ENCODE peak calls at places on chromosomes 16 and 17, in seven cellular contexts. One of them, this sample, is unnamed.

GRCh38 chr17:10048951-10049350 is 143.9 kb upstream of the RCVRN start:
- DNase-seq in A549: no peak
- DNase-seq in BE2C: no peak
- DNase-seq in mucosa of descending colon: no peak
- DNase-seq in CD8-positive, alpha-beta memory T cell: no peak
- DNase-seq in tibial artery: no peak
- DNase-seq in prostate gland: no peak
- DNase-seq in this sample: no peak

GRCh38 chr16:3938843-3939624 is 58.5 kb upstream of the CREBBP start:
- DNase-seq in tibial artery: no peak
- DNase-seq in mucosa of descending colon: no peak
- DNase-seq in BE2C: peak; percentile 83
- DNase-seq in A549: peak; percentile 86
- DNase-seq in prostate gland: no peak
- DNase-seq in CD8-positive, alpha-beta memory T cell: peak; percentile 50
- DNase-seq in this sample: peak; percentile 95

GRCh38 chr16:46911038-46911437 is 26.9 kb downstream of the GPT2 start:
- DNase-seq in A549: no peak
- DNase-seq in mucosa of descending colon: no peak
- DNase-seq in prostate gland: no peak
- DNase-seq in CD8-positive, alpha-beta memory T cell: no peak
- DNase-seq in tibial artery: no peak
- DNase-seq in BE2C: no peak
- DNase-seq in this sample: no peak

GRCh38 chr16:2910441-2910840 is 1.3 kb upstream of the FLYWCH1 start:
- DNase-seq in A549: no peak
- DNase-seq in CD8-positive, alpha-beta memory T cell: no peak
- DNase-seq in prostate gland: no peak
- DNase-seq in BE2C: no peak
- DNase-seq in tibial artery: no peak
- DNase-seq in mucosa of descending colon: no peak
- DNase-seq in this sample: no peak

GRCh38 chr17:7854078-7854777 is 638 bp upstream of the TMEM88 start:
- DNase-seq in mucosa of descending colon: peak; percentile 65
- DNase-seq in BE2C: no peak
- DNase-seq in CD8-positive, alpha-beta memory T cell: no peak
- DNase-seq in tibial artery: no peak
- DNase-seq in A549: no peak
- DNase-seq in prostate gland: no peak
- DNase-seq in this sample: peak; percentile 68

GRCh38 chr16:17313085-17313611 is 157.6 kb downstream of the XYLT1 start:
- DNase-seq in CD8-positive, alpha-beta memory T cell: no peak
- DNase-seq in mucosa of descending colon: peak; percentile 65
- DNase-seq in tibial artery: peak; percentile 47
- DNase-seq in BE2C: peak; percentile 82
- DNase-seq in prostate gland: peak; percentile 73
- DNase-seq in A549: no peak
- DNase-seq in this sample: no peak

GRCh38 chr16:50304467-50305440 is 38.4 kb downstream of the ADCY7 start:
- DNase-seq in tibial artery: no peak
- DNase-seq in A549: no peak
- DNase-seq in BE2C: no peak
- DNase-seq in mucosa of descending colon: no peak
- DNase-seq in CD8-positive, alpha-beta memory T cell: no peak
- DNase-seq in prostate gland: no peak
- DNase-seq in this sample: peak; percentile 36

GRCh38 chr17:55632236-55632635 is 90.4 kb downstream of the TMEM100 start:
- DNase-seq in tibial artery: no peak
- DNase-seq in mucosa of descending colon: no peak
- DNase-seq in CD8-positive, alpha-beta memory T cell: no peak
- DNase-seq in A549: no peak
- DNase-seq in BE2C: no peak
- DNase-seq in prostate gland: no peak
- DNase-seq in this sample: no peak

GRCh38 chr17:35087731-35088646 is 24.5 kb upstream of the RFFL start:
- DNase-seq in CD8-positive, alpha-beta memory T cell: peak; percentile 26
- DNase-seq in prostate gland: peak; percentile 54
- DNase-seq in A549: no peak
- DNase-seq in mucosa of descending colon: peak; percentile 79
- DNase-seq in BE2C: peak; percentile 42
- DNase-seq in tibial artery: peak; percentile 57
- DNase-seq in this sample: peak; percentile 87

GRCh38 chr17:77320046-77320445 is 179.3 kb downstream of the SEC14L1 start:
- DNase-seq in prostate gland: no peak
- DNase-seq in mucosa of descending colon: no peak
- DNase-seq in A549: no peak
- DNase-seq in tibial artery: peak; percentile 63
- DNase-seq in CD8-positive, alpha-beta memory T cell: no peak
- DNase-seq in BE2C: no peak
- DNase-seq in this sample: peak; percentile 45

GRCh38 chr17:82900741-82901140 is 60.9 kb upstream of the ZNF750 start:
- DNase-seq in prostate gland: no peak
- DNase-seq in A549: no peak
- DNase-seq in BE2C: no peak
- DNase-seq in CD8-positive, alpha-beta memory T cell: no peak
- DNase-seq in tibial artery: no peak
- DNase-seq in mucosa of descending colon: no peak
- DNase-seq in this sample: no peak

GRCh38 chr17:29588561-29589411 is 662 bp downstream of the GIT1 start:
- DNase-seq in BE2C: no peak
- DNase-seq in mucosa of descending colon: peak; percentile 71
- DNase-seq in prostate gland: no peak
- DNase-seq in tibial artery: no peak
- DNase-seq in CD8-positive, alpha-beta memory T cell: peak; percentile 61
- DNase-seq in A549: peak; percentile 70
- DNase-seq in this sample: peak; percentile 86

GRCh38 chr16:17160285-17160854 is 310.4 kb downstream of the XYLT1 start:
- DNase-seq in BE2C: peak; percentile 19
- DNase-seq in prostate gland: no peak
- DNase-seq in mucosa of descending colon: no peak
- DNase-seq in CD8-positive, alpha-beta memory T cell: no peak
- DNase-seq in A549: no peak
- DNase-seq in tibial artery: no peak
- DNase-seq in this sample: no peak

GRCh38 chr17:42536372-42537155 is 523 bp downstream of the NAGLU start:
- DNase-seq in prostate gland: peak; percentile 76
- DNase-seq in BE2C: peak; percentile 89
- DNase-seq in mucosa of descending colon: peak; percentile 93
- DNase-seq in tibial artery: peak; percentile 83
- DNase-seq in CD8-positive, alpha-beta memory T cell: peak; percentile 55
- DNase-seq in A549: peak; percentile 95
- DNase-seq in this sample: peak; percentile 93

GRCh38 chr16:83769397-83770008 is 38.3 kb upstream of the HSBP1 start:
- DNase-seq in mucosa of descending colon: no peak
- DNase-seq in tibial artery: peak; percentile 21
- DNase-seq in BE2C: no peak
- DNase-seq in A549: no peak
- DNase-seq in prostate gland: no peak
- DNase-seq in CD8-positive, alpha-beta memory T cell: no peak
- DNase-seq in this sample: peak; percentile 72

GRCh38 chr16:79269211-79269863 is 331.2 kb downstream of the MAF start:
- DNase-seq in CD8-positive, alpha-beta memory T cell: peak; percentile 26
- DNase-seq in tibial artery: no peak
- DNase-seq in prostate gland: no peak
- DNase-seq in A549: no peak
- DNase-seq in mucosa of descending colon: no peak
- DNase-seq in BE2C: no peak
- DNase-seq in this sample: no peak

GRCh38 chr17:77254961-77255741 is 114.4 kb downstream of the SEC14L1 start:
- DNase-seq in A549: peak; percentile 93
- DNase-seq in mucosa of descending colon: no peak
- DNase-seq in BE2C: no peak
- DNase-seq in CD8-positive, alpha-beta memory T cell: no peak
- DNase-seq in tibial artery: no peak
- DNase-seq in prostate gland: no peak
- DNase-seq in this sample: peak; percentile 83

GRCh38 chr17:12983986-12984932 is 33.6 kb downstream of the ELAC2 start:
- DNase-seq in tibial artery: peak; percentile 84
- DNase-seq in A549: no peak
- DNase-seq in BE2C: no peak
- DNase-seq in prostate gland: no peak
- DNase-seq in CD8-positive, alpha-beta memory T cell: no peak
- DNase-seq in mucosa of descending colon: no peak
- DNase-seq in this sample: no peak

GRCh38 chr17:67600408-67600807 is 117.3 kb upstream of the NOL11 start:
- DNase-seq in tibial artery: no peak
- DNase-seq in CD8-positive, alpha-beta memory T cell: no peak
- DNase-seq in A549: no peak
- DNase-seq in mucosa of descending colon: no peak
- DNase-seq in BE2C: no peak
- DNase-seq in prostate gland: no peak
- DNase-seq in this sample: no peak

GRCh38 chr17:3546521-3546920 is 11.1 kb downstream of the TRPV3 start:
- DNase-seq in BE2C: no peak
- DNase-seq in prostate gland: no peak
- DNase-seq in CD8-positive, alpha-beta memory T cell: no peak
- DNase-seq in tibial artery: no peak
- DNase-seq in A549: no peak
- DNase-seq in mucosa of descending colon: no peak
- DNase-seq in this sample: peak; percentile 87

DNA sequence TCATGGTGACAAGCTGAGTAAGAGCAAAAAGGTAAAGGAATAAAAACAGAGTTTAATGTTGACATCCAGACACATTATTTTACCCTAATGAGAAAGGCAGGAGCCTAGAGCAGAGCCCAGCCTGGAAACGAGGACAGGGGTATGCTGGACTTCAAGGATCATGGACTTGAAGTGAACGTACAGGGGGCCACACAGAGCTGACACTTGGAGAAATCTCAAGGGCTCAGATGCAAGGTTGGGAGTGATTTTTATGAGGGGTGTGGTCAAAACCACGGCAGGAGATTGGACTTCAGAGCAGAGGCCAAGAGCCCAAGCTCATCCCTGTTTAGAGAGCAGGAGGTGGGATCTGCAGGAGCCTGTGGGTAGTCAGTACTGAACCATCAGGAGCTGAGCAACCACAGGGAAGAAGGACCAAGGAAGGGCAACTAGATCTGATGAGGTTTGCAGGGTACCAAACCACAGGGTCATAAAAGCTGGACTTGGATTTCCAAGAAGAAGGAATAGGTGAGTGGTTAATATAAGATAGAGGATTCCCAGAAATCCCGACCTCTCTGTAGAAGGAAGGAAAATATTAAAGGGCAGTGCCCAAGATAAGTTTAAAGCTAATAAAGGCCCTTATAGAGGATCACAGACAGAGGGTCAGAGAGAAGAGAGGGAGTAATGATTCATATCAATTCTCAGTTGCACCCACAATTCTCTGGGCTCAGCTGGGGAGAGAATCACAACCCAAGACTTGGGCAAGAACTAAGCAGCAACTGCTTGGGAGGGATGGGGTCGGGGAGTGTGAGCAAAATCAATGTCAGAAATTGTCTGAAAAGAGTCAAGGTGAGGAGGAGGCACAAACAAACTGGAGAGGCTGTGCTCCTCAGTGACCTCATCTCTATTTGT is 331.7 kb downstream of the SOX9 start:
- DNase-seq in A549: no peak
- DNase-seq in mucosa of descending colon: no peak
- DNase-seq in tibial artery: no peak
- DNase-seq in BE2C: no peak
- DNase-seq in prostate gland: no peak
- DNase-seq in CD8-positive, alpha-beta memory T cell: no peak
- DNase-seq in this sample: no peak
- H3K4me1 ChIP-seq in A549: peaks cover 81% of the 10 kb centered on the region
- H3K4me1 ChIP-seq in mucosa of descending colon: peaks cover 9% of the 10 kb centered on the region
- H3K4me1 ChIP-seq in tibial artery: no peaks in the 10 kb centered on the region
- H3K4me1 ChIP-seq in BE2C: no peaks in the 10 kb centered on the region
- H3K4me1 ChIP-seq in prostate gland: no peaks in the 10 kb centered on the region
- H3K4me1 ChIP-seq in CD8-positive, alpha-beta memory T cell: no peaks in the 10 kb centered on the region
- H3K4me1 ChIP-seq in this sample: no peaks in the 10 kb centered on the region

GRCh38 chr17:38608648-38609047 is 2.9 kb upstream of the SRCIN1 start:
- DNase-seq in prostate gland: peak; percentile 65
- DNase-seq in tibial artery: no peak
- DNase-seq in CD8-positive, alpha-beta memory T cell: no peak
- DNase-seq in BE2C: no peak
- DNase-seq in A549: no peak
- DNase-seq in mucosa of descending colon: peak; percentile 84
- DNase-seq in this sample: peak; percentile 77
- H3K4me3 ChIP-seq in prostate gland: no peak overlapping the region
- H3K4me3 ChIP-seq in tibial artery: no peak overlapping the region
- H3K4me3 ChIP-seq in CD8-positive, alpha-beta memory T cell: no peak overlapping the region
- H3K4me3 ChIP-seq in BE2C: no peak overlapping the region
- H3K4me3 ChIP-seq in A549: no peak overlapping the region
- H3K4me3 ChIP-seq in mucosa of descending colon: no peak overlapping the region
- H3K4me3 ChIP-seq in this sample: no peak overlapping the region

DNA sequence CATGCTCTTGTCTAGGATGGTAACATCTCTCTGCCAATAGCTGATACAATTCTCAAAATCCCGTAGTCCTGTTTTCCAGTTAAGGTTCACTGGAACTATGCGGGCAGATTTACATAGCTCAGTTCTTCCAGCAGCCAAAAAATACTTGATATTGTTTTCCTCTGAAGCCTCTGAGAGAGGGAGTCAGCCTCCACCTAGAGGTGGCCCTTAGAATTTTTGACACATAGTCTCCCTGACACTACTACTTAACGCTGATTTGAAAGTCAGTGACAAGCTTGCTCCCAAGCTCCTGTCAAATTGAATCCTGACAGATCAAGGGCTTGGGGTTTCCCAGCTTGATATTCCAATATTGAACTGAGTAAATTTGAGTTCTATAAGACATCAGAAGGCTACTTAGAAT is 1780.1 kb downstream of the TP53TG3F start:
- DNase-seq in prostate gland: no peak
- DNase-seq in CD8-positive, alpha-beta memory T cell: no peak
- DNase-seq in BE2C: no peak
- DNase-seq in tibial artery: no peak
- DNase-seq in A549: no peak
- DNase-seq in mucosa of descending colon: no peak
- DNase-seq in this sample: no peak
- H3K9me3 ChIP-seq in prostate gland: no peaks in the 10 kb centered on the region
- H3K9me3 ChIP-seq in CD8-positive, alpha-beta memory T cell: no peaks in the 10 kb centered on the region
- H3K9me3 ChIP-seq in BE2C: peaks cover 15% of the 10 kb centered on the region
- H3K9me3 ChIP-seq in tibial artery: no peaks in the 10 kb centered on the region
- H3K9me3 ChIP-seq in A549: no peaks in the 10 kb centered on the region
- H3K9me3 ChIP-seq in mucosa of descending colon: peaks cover 61% of the 10 kb centered on the region
- H3K9me3 ChIP-seq in this sample: peaks cover 91% of the 10 kb centered on the region

DNA sequence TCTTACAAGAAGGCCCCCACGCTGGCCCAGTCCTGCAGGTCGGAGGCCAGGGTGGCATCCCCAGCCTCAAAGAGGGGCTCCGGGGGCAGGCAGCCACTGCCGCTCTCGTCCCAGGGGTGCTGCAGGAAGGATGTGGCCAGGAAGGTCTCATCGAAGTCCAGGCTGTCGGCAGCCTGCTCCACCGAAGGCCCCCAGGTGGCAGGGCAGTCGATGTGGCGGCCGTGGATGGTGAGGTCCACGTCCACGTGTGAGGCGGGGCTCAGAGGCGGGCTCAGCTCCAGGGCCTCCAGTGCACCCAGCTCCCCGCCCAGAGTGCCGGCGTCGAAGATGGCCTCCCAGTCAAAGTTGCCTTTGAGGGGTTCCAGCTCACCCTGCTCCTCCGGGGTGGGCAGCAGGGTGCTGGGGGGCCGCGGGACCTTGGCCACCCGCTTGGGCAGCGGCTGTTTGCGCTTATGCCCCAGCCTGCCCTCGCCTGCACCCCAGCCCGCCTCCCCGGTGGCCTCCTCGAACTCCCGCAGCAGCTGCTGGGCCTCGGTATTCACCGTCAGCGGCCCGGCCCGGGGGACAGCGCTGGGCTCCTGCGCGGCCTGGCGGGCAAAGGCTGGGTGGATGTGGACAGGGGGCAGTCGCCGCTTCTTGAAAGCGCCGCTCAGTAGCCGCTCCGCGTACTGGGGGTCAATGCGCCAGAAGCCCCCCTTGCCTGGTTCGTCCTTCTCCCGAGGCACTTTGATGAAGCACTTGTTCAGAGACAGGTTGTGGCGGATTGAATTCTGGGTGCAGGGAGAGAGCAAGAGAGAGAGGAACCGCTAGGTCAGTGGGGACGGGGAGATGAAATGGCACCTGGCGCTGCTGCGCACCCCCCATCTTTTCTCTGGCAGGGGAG is 3.5 kb downstream of the FOXJ1 start:
- DNase-seq in tibial artery: no peak
- DNase-seq in mucosa of descending colon: no peak
- DNase-seq in A549: no peak
- DNase-seq in prostate gland: no peak
- DNase-seq in CD8-positive, alpha-beta memory T cell: no peak
- DNase-seq in BE2C: no peak
- DNase-seq in this sample: peak; percentile 80
- H3K4me1 ChIP-seq in tibial artery: no peaks in the 10 kb centered on the region
- H3K4me1 ChIP-seq in mucosa of descending colon: peaks cover 19% of the 10 kb centered on the region
- H3K4me1 ChIP-seq in A549: peaks cover 44% of the 10 kb centered on the region
- H3K4me1 ChIP-seq in prostate gland: no peaks in the 10 kb centered on the region
- H3K4me1 ChIP-seq in CD8-positive, alpha-beta memory T cell: peaks cover 29% of the 10 kb centered on the region
- H3K4me1 ChIP-seq in BE2C: peaks cover 5% of the 10 kb centered on the region
- H3K4me1 ChIP-seq in this sample: peaks cover 32% of the 10 kb centered on the region

This sample was measured in endodermal cell.